ENCODE peak calls at places on chromosomes 16 and 17, in seven cellular contexts. W is thoracic aorta, L is transverse colon, Q is BE2C, B is HCT116, S is Peyer's patch, C is body of pancreas. G is an unnamed sample.

GRCh38 chr16:68319185-68319908 is 8.5 kb downstream of the PRMT7 start:
- DNase-seq in W (no peak), L (no peak), Q (no peak), B (no peak), S (no peak), C (no peak), G (no peak)

GRCh38 chr16:11251525-11252481 is 4.2 kb downstream of the SOCS1 start:
- DNase-seq in W (no peak), L (peak; percentile 41), Q (no peak), B (no peak), S (peak; percentile 73), C (peak; percentile 35), G (no peak)

GRCh38 chr17:49730078-49730786 is 22.5 kb upstream of the SLC35B1 start:
- DNase-seq in W (peak; percentile 21), L (peak; percentile 59), Q (no peak), B (no peak), S (no peak), C (peak; percentile 92), G (peak; percentile 51)

GRCh38 chr16:70391881-70392481 is 45.3 kb downstream of the DDX19A start:
- DNase-seq in W (no peak), L (no peak), Q (peak; percentile 84), B (no peak), S (no peak), C (peak; percentile 29), G (no peak)

GRCh38 chr16:25260416-25260815 is 2.8 kb upstream of the ZKSCAN2 start:
- DNase-seq in W (no peak), L (no peak), Q (no peak), B (no peak), S (no peak), C (no peak), G (no peak)

GRCh38 chr16:30953511-30954124 is 3.9 kb upstream of the SETD1A start:
- DNase-seq in W (no peak), L (peak; percentile 73), Q (peak; percentile 92), B (peak; percentile 71), S (peak; percentile 62), C (peak; percentile 57), G (peak; percentile 74)

GRCh38 chr17:70945386-70945785 is 776.1 kb downstream of the KCNJ2 start:
- DNase-seq in W (no peak), L (no peak), Q (peak; percentile 20), B (no peak), S (no peak), C (no peak), G (no peak)

GRCh38 chr17:59001158-59001814 is 105.4 kb downstream of the TRIM37 start:
- DNase-seq in W (no peak), L (peak; percentile 31), Q (no peak), B (no peak), S (peak; percentile 90), C (peak; percentile 67), G (peak; percentile 52)

GRCh38 chr16:83338138-83338537 is 469.6 kb upstream of the HSBP1 start:
- DNase-seq in W (no peak), L (no peak), Q (no peak), B (no peak), S (no peak), C (no peak), G (no peak)

GRCh38 chr16:6725634-6726331 is 606.9 kb upstream of the RBFOX1 start:
- DNase-seq in W (no peak), L (no peak), Q (no peak), B (no peak), S (no peak), C (no peak), G (no peak)

DNA sequence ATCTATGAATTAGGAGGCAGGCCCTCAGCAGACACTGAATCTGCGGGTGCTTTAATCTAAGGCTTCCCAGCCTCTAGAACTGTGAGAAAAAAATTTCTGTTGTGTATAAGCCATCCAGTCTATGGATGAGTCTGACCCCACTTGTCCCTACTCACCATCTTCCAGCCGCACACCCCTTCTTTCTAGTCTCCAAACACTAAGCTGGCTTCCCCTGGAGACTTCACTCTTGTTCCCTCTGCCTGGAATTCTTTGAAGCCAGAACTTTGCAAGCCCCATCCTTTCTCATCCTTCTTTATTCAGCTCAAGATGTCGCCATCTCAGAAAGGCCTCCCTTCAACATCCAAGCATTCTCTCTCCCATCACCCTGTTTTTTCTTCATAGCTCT is 586 bp upstream of the NUP93 start:
- DNase-seq in W (no peak), L (no peak), Q (no peak), B (no peak), S (no peak), C (no peak), G (no peak)
- H3K4me1 ChIP-seq in W (peaks cover 36% of the 10 kb centered on the region), L (peaks cover 14% of the 10 kb centered on the region), Q (peaks cover 3% of the 10 kb centered on the region), B (peaks cover 7% of the 10 kb centered on the region), S (no peaks in the 10 kb centered on the region), C (peaks cover 26% of the 10 kb centered on the region), G (peaks cover 10% of the 10 kb centered on the region)

GRCh38 chr17:38609280-38610031 is 3.7 kb upstream of the SRCIN1 start:
- DNase-seq in W (no peak), L (no peak), Q (no peak), B (no peak), S (no peak), C (no peak), G (no peak)
- TF ChIP-seq CTCF in W (no peak), L (no peak), Q (no peak), B (no peak), S (no peak), C (no peak), G (no peak)

DNA sequence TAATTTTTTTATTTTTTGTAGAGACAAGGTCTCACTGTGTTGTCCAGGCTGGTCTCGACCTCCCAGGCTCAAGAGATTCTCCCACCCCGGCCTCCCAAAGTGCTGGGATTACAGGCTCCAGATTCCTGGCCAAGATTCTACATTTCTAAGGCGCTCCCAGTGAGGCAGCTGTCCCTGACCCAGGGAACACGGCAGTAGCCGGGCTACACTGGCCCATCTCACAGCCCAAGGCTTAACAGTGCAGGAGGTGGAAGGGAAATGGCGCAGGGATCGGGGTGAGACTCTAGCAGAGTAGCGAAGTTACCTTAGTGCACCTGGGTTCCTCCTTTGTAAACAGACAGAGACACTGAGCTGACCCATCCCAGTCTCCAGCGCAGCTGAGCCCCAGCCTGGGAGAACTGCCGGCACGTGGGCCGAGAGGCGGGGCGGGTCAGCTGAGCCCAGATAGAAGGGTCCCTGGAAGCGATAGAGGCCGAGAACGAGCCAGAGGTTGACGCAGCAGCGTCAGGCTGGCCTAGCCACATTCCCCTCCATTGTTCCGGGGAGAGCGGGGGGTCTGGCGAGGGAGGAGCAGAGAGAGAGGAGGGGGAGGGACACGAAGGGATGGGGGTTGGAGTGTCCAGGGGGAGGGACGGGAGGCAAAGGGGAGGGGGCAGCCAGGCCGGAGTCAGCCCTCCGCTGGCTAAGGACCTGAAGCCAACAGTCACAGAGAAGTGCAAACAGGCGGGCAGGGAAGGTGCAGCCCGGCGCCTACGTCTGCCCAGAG is 2.5 kb downstream of the CARHSP1 start:
- DNase-seq in W (no peak), L (peak; percentile 54), Q (peak; percentile 58), B (no peak), S (no peak), C (no peak), G (peak; percentile 66)
- H3K4me3 ChIP-seq in W (peak overlapping the region; percentile 98), L (peak overlapping the region; percentile 54), Q (peak overlapping the region; percentile 91), B (no peak overlapping the region), S (peak overlapping the region; percentile 73), C (no peak overlapping the region), G (no peak overlapping the region)

GRCh38 chr17:17070931-17071330 is 28.7 kb downstream of the MPRIP start:
- DNase-seq in W (no peak), L (peak; percentile 50), Q (no peak), B (no peak), S (no peak), C (no peak), G (peak; percentile 67)
- H3K4me1 ChIP-seq in W (peaks cover 59% of the 10 kb centered on the region), L (peaks cover 36% of the 10 kb centered on the region), Q (peaks cover 13% of the 10 kb centered on the region), B (peaks cover 21% of the 10 kb centered on the region), S (no peaks in the 10 kb centered on the region), C (peaks cover 12% of the 10 kb centered on the region), G (peaks cover 42% of the 10 kb centered on the region)

GRCh38 chr17:61479493-61480413 is 27.5 kb downstream of the TBX4 start:
- DNase-seq in W (no peak), L (no peak), Q (no peak), B (no peak), S (no peak), C (no peak), G (no peak)
- TF ChIP-seq CTCF in W (no peak), L (no peak), Q (no peak), B (no peak), S (no peak), C (no peak), G (no peak)

DNA sequence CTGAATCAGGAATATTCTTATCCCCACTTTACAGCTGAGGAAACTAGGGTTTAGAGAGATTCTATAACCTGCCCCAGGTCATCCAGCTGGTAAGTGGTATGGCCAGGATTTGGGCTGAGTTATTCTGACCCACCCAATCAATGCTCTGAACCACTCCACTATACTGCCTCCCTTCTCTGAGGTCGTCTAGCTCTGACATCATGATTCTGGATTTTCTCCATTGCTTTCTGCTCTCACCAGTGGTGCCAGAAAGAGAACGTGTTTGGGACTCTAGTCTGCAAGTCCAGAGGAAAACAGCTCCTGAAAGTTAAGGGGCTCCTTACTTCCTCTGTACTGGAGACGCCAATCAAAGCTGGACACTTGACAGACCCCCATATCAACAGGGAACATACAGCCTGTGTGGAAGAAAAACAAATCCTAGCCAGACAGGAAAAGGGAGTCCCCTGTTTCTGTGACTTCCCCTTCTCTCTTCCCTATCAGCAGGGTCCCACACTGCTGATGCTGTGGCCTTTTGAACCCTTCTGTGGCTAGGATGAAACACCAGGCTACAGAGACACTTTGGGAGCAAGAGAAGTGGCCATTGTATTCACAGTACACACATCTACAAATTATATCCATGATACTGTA is 6.0 kb upstream of the EZH1 start:
- DNase-seq in W (no peak), L (no peak), Q (no peak), B (no peak), S (no peak), C (no peak), G (no peak)
- H3K4me3 ChIP-seq in W (no peak overlapping the region), L (no peak overlapping the region), Q (no peak overlapping the region), B (no peak overlapping the region), S (no peak overlapping the region), C (no peak overlapping the region), G (no peak overlapping the region)